ENCODE peak calls at places on chromosomes 2 and 18, in seven cellular contexts. S, L, T, O, Z, Q and D are unnamed samples.

GRCh38 chr18:67634631-67635338 is 118.3 kb upstream of the DSEL start:
- DNase-seq in S (no peak), L (no peak), T (no peak), O (no peak), Z (no peak), Q (no peak), D (no peak)

GRCh38 chr2:134020608-134021007 is 233.3 kb upstream of the MGAT5 start:
- DNase-seq in S (no peak), L (no peak), T (no peak), O (no peak), Z (no peak), Q (no peak), D (no peak)

GRCh38 chr18:69267895-69268294 is 132.8 kb upstream of the DOK6 start:
- DNase-seq in S (no peak), L (no peak), T (no peak), O (no peak), Z (no peak), Q (no peak), D (no peak)

GRCh38 chr2:240688563-240688919 is 3.1 kb upstream of the AQP12A start:
- DNase-seq in S (no peak), L (no peak), T (no peak), O (no peak), Z (no peak), Q (no peak), D (no peak)

GRCh38 chr2:121532347-121532766 is 1.7 kb downstream of the RNU4ATAC start:
- DNase-seq in S (no peak), L (peak; percentile 23), T (peak; percentile 89), O (no peak), Z (no peak), Q (no peak), D (no peak)

GRCh38 chr2:33425660-33426059 is 50.8 kb upstream of the RASGRP3 start:
- DNase-seq in S (no peak), L (no peak), T (peak; percentile 58), O (no peak), Z (no peak), Q (no peak), D (no peak)

GRCh38 chr2:23183733-23184132 is 201.2 kb upstream of the KLHL29 start:
- DNase-seq in S (no peak), L (no peak), T (no peak), O (no peak), Z (no peak), Q (no peak), D (no peak)

GRCh38 chr2:46504685-46505559 is 25.6 kb downstream of the TMEM247 start:
- DNase-seq in S (no peak), L (no peak), T (no peak), O (no peak), Z (no peak), Q (no peak), D (no peak)

GRCh38 chr2:51697095-51697494 is 665.2 kb upstream of the NRXN1 start:
- DNase-seq in S (no peak), L (no peak), T (no peak), O (no peak), Z (no peak), Q (no peak), D (no peak)

GRCh38 chr2:95024960-95025405 is 525 bp upstream of the MAL start:
- DNase-seq in S (peak; percentile 18), L (no peak), T (no peak), O (no peak), Z (no peak), Q (no peak), D (no peak)

GRCh38 chr2:144996225-144996795 is 476.4 kb upstream of the ZEB2 start:
- DNase-seq in S (no peak), L (no peak), T (peak; percentile 70), O (no peak), Z (no peak), Q (no peak), D (no peak)

GRCh38 chr2:151826737-151827157 is 1.5 kb downstream of the ARL5A start:
- DNase-seq in S (no peak), L (no peak), T (peak; percentile 29), O (no peak), Z (no peak), Q (no peak), D (no peak)

GRCh38 chr2:119326938-119327337 is 39.7 kb downstream of the C2orf76 start:
- DNase-seq in S (no peak), L (no peak), T (no peak), O (no peak), Z (no peak), Q (no peak), D (no peak)

GRCh38 chr2:65316072-65316471 is 88.4 kb downstream of the ACTR2 start:
- DNase-seq in S (no peak), L (peak; percentile 68), T (peak; percentile 86), O (peak; percentile 63), Z (no peak), Q (peak; percentile 90), D (no peak)

GRCh38 chr2:101518470-101519172 is 43.7 kb upstream of the RFX8 start:
- DNase-seq in S (no peak), L (no peak), T (peak; percentile 50), O (peak; percentile 47), Z (peak; percentile 55), Q (peak; percentile 26), D (peak; percentile 34)

GRCh38 chr2:43104106-43104505 is 122.3 kb downstream of the ZFP36L2 start:
- DNase-seq in S (no peak), L (no peak), T (no peak), O (no peak), Z (no peak), Q (no peak), D (no peak)

GRCh38 chr2:140177081-140177480 is 1396.9 kb upstream of the NXPH2 start:
- DNase-seq in S (no peak), L (no peak), T (no peak), O (no peak), Z (no peak), Q (no peak), D (no peak)

GRCh38 chr18:55579888-55580287 is 8.1 kb downstream of the TCF4 start:
- DNase-seq in S (no peak), L (no peak), T (no peak), O (no peak), Z (no peak), Q (no peak), D (no peak)

GRCh38 chr2:129888896-129889295 is 90.6 kb upstream of the RAB6C start:
- DNase-seq in S (no peak), L (no peak), T (peak; percentile 16), O (no peak), Z (no peak), Q (no peak), D (no peak)

GRCh38 chr2:224611938-224612337 is 26.8 kb upstream of the CUL3 start:
- DNase-seq in S (no peak), L (no peak), T (no peak), O (no peak), Z (no peak), Q (no peak), D (no peak)

GRCh38 chr2:110834134-110834827 is 101.9 kb downstream of the ACOXL start:
- DNase-seq in S (no peak), L (no peak), T (no peak), O (no peak), Z (no peak), Q (no peak), D (no peak)

GRCh38 chr2:85893428-85894258 is 4.9 kb upstream of the ST3GAL5 start:
- DNase-seq in S (no peak), L (no peak), T (peak; percentile 87), O (no peak), Z (no peak), Q (no peak), D (no peak)

GRCh38 chr2:85584354-85584856 is at the start of gene VAMP5:
- DNase-seq in S (no peak), L (no peak), T (no peak), O (peak; percentile 66), Z (peak; percentile 85), Q (no peak), D (no peak)

DNA sequence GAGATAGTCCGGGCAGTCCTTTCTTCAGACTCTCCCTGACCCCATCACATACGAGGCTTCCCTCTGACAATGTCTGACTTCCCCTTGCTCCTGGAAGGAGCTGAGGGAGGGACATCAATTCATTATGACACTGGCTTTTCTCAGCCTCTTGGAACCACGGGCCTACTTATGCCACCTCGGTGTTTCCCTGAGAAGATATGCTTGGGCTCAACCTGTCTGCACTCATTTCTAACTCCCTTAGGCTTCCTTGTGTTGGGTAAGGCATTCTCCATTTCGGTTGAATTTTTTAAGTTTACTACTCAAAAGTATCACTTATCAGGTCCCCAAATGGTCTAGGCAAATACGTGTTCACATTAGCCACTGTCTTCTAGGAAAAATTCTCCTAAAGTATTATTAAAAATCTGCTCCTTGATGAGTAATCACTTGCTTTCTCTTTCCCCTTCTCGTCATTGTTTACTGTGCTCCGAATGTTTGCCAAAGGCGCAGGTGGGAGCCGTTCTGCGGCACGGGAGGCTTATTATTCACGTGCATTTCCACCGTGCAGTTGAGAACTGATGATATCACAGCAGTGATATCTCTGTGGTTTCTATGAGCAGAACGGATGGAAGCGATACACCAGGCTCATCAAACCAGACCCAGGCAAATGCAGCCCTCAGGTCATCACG is 33.1 kb downstream of the ARL4C start:
- DNase-seq in S (peak; percentile 75), L (peak; percentile 68), T (peak; percentile 76), O (no peak), Z (no peak), Q (no peak), D (no peak)
- H3K27ac ChIP-seq in S (peak overlapping the region; percentile 85), L (no peak overlapping the region), T (no peak overlapping the region), O (no peak overlapping the region), Z (peak overlapping the region; percentile 65), Q (peak overlapping the region; percentile 5), D (no peak overlapping the region)

DNA sequence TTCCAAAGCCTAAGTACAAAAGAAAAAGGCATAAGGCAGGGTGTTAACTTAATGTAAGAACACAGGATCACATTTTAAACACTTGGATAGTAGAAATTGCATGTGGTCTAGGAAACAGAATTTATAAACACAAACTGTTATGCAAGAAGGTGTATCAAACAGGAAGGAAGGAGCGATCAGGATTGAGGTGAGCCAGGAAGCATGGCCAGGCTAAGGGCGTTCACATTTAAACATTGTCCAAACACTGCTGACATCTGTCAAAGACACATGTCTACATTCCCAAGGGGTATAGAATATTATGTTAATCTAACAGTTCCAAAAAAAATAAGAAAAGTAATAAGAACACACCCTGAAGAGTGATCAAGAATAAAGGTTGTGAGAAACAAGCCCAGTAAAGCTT is 71.3 kb downstream of the CCDC141 start:
- DNase-seq in S (no peak), L (no peak), T (no peak), O (no peak), Z (no peak), Q (no peak), D (no peak)
- H3K27ac ChIP-seq in S (no peak overlapping the region), L (no peak overlapping the region), T (no peak overlapping the region), O (no peak overlapping the region), Z (no peak overlapping the region), Q (no peak overlapping the region), D (no peak overlapping the region)

GRCh38 chr2:226414313-226414712 is 385.3 kb downstream of the IRS1 start:
- DNase-seq in S (no peak), L (no peak), T (no peak), O (no peak), Z (no peak), Q (no peak), D (no peak)
- H3K27ac ChIP-seq in S (no peak overlapping the region), L (no peak overlapping the region), T (no peak overlapping the region), O (no peak overlapping the region), Z (no peak overlapping the region), Q (no peak overlapping the region), D (no peak overlapping the region)

DNA sequence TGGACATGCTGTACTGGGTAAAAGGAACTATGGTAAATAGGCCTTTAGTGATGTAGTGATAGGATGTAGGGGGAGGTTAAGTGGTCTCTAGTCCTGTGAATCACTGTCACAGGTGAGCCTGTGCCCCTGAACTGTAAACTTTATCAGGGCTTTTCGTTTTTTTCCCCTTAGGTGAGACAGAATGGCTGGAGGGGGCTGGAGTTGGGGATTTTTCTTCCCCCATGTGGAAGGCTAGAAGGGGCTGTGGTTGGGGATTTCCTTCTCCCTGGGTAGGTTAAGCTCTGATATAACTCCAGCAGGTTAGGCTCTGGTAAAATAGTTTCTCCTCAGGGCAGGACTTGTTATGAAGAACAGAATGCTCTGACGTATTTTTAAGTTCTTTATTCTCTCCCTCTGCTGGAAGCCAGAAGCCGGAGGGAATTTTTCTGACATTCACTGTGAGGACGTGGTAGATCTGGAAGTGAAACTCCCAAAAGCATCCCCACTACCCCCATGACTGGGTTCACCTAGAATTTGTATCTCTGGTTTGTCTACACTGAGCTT is 28.5 kb downstream of the PIKFYVE start:
- DNase-seq in S (no peak), L (no peak), T (no peak), O (no peak), Z (no peak), Q (no peak), D (no peak)
- H3K27ac ChIP-seq in S (no peak overlapping the region), L (no peak overlapping the region), T (no peak overlapping the region), O (no peak overlapping the region), Z (no peak overlapping the region), Q (no peak overlapping the region), D (no peak overlapping the region)